ENCODE peak calls at places on chromosomes 3 and 15, in ten cellular contexts. One of them, this sample, is unnamed.

GRCh38 chr3:8610961-8611360 is 33.6 kb downstream of the SSUH2 start:
- DNase-seq in SHP77: no peak
- DNase-seq in ureter: peak
- DNase-seq in effector memory CD4-positive, alpha-beta T cell: no peak
- DNase-seq in neural crest cell: no peak
- DNase-seq in NCI-H774: no peak
- DNase-seq in epithelial cell of esophagus: no peak
- DNase-seq in mesothelial cell of epicardium: no peak
- DNase-seq in hepatocyte: no peak
- DNase-seq in posterior cingulate gyrus: no peak
- DNase-seq in this sample: no peak

GRCh38 chr15:48855501-48856440 is 22.2 kb upstream of the EID1 start:
- DNase-seq in SHP77: peak
- DNase-seq in ureter: no peak
- DNase-seq in effector memory CD4-positive, alpha-beta T cell: no peak
- DNase-seq in neural crest cell: no peak
- DNase-seq in NCI-H774: no peak
- DNase-seq in epithelial cell of esophagus: peak
- DNase-seq in mesothelial cell of epicardium: no peak
- DNase-seq in hepatocyte: peak
- DNase-seq in posterior cingulate gyrus: no peak
- DNase-seq in this sample: no peak

GRCh38 chr3:154188416-154188815 is 67.2 kb downstream of the ARHGEF26 start:
- DNase-seq in SHP77: no peak
- DNase-seq in ureter: no peak
- DNase-seq in effector memory CD4-positive, alpha-beta T cell: no peak
- DNase-seq in neural crest cell: no peak
- DNase-seq in NCI-H774: no peak
- DNase-seq in epithelial cell of esophagus: no peak
- DNase-seq in mesothelial cell of epicardium: no peak
- DNase-seq in hepatocyte: no peak
- DNase-seq in posterior cingulate gyrus: no peak
- DNase-seq in this sample: no peak

GRCh38 chr15:89130194-89130593 is 41.9 kb downstream of the ABHD2 start:
- DNase-seq in SHP77: no peak
- DNase-seq in ureter: no peak
- DNase-seq in effector memory CD4-positive, alpha-beta T cell: no peak
- DNase-seq in neural crest cell: no peak
- DNase-seq in NCI-H774: no peak
- DNase-seq in epithelial cell of esophagus: no peak
- DNase-seq in mesothelial cell of epicardium: no peak
- DNase-seq in hepatocyte: no peak
- DNase-seq in posterior cingulate gyrus: no peak
- DNase-seq in this sample: peak

GRCh38 chr15:69782809-69783208 is 314.9 kb downstream of the TLE3 start:
- DNase-seq in SHP77: no peak
- DNase-seq in ureter: no peak
- DNase-seq in effector memory CD4-positive, alpha-beta T cell: no peak
- DNase-seq in neural crest cell: no peak
- DNase-seq in NCI-H774: no peak
- DNase-seq in epithelial cell of esophagus: no peak
- DNase-seq in mesothelial cell of epicardium: no peak
- DNase-seq in hepatocyte: peak
- DNase-seq in posterior cingulate gyrus: no peak
- DNase-seq in this sample: no peak

GRCh38 chr15:52636459-52636858 is 42.7 kb downstream of the ATOSA start:
- DNase-seq in SHP77: no peak
- DNase-seq in ureter: no peak
- DNase-seq in effector memory CD4-positive, alpha-beta T cell: no peak
- DNase-seq in neural crest cell: no peak
- DNase-seq in NCI-H774: no peak
- DNase-seq in epithelial cell of esophagus: no peak
- DNase-seq in mesothelial cell of epicardium: no peak
- DNase-seq in hepatocyte: no peak
- DNase-seq in posterior cingulate gyrus: no peak
- DNase-seq in this sample: no peak

GRCh38 chr3:114362815-114363214 is 69.0 kb downstream of the TIGIT start:
- DNase-seq in SHP77: peak
- DNase-seq in ureter: no peak
- DNase-seq in effector memory CD4-positive, alpha-beta T cell: no peak
- DNase-seq in neural crest cell: no peak
- DNase-seq in NCI-H774: no peak
- DNase-seq in epithelial cell of esophagus: peak
- DNase-seq in mesothelial cell of epicardium: no peak
- DNase-seq in hepatocyte: peak
- DNase-seq in posterior cingulate gyrus: no peak
- DNase-seq in this sample: peak

GRCh38 chr3:44326035-44326434 is 12.5 kb upstream of the TCAIM start:
- DNase-seq in SHP77: no peak
- DNase-seq in ureter: no peak
- DNase-seq in effector memory CD4-positive, alpha-beta T cell: no peak
- DNase-seq in neural crest cell: no peak
- DNase-seq in NCI-H774: no peak
- DNase-seq in epithelial cell of esophagus: no peak
- DNase-seq in mesothelial cell of epicardium: no peak
- DNase-seq in hepatocyte: no peak
- DNase-seq in posterior cingulate gyrus: no peak
- DNase-seq in this sample: no peak

GRCh38 chr15:56047354-56047753 is 53.9 kb upstream of the NEDD4 start:
- DNase-seq in SHP77: no peak
- DNase-seq in ureter: no peak
- DNase-seq in effector memory CD4-positive, alpha-beta T cell: no peak
- DNase-seq in neural crest cell: no peak
- DNase-seq in NCI-H774: no peak
- DNase-seq in epithelial cell of esophagus: peak
- DNase-seq in mesothelial cell of epicardium: no peak
- DNase-seq in hepatocyte: no peak
- DNase-seq in posterior cingulate gyrus: no peak
- DNase-seq in this sample: no peak

GRCh38 chr15:75356006-75356405 is 9.2 kb downstream of the NEIL1 start:
- DNase-seq in SHP77: no peak
- DNase-seq in ureter: no peak
- DNase-seq in effector memory CD4-positive, alpha-beta T cell: no peak
- DNase-seq in neural crest cell: no peak
- DNase-seq in NCI-H774: no peak
- DNase-seq in epithelial cell of esophagus: no peak
- DNase-seq in mesothelial cell of epicardium: no peak
- DNase-seq in hepatocyte: no peak
- DNase-seq in posterior cingulate gyrus: no peak
- DNase-seq in this sample: no peak

GRCh38 chr15:31953573-31953972 is 76.7 kb upstream of the CHRNA7 start:
- DNase-seq in SHP77: no peak
- DNase-seq in ureter: no peak
- DNase-seq in effector memory CD4-positive, alpha-beta T cell: no peak
- DNase-seq in neural crest cell: no peak
- DNase-seq in NCI-H774: no peak
- DNase-seq in epithelial cell of esophagus: no peak
- DNase-seq in mesothelial cell of epicardium: no peak
- DNase-seq in hepatocyte: no peak
- DNase-seq in posterior cingulate gyrus: no peak
- DNase-seq in this sample: no peak

GRCh38 chr15:101170568-101171350 is 81.1 kb downstream of the CHSY1 start:
- DNase-seq in SHP77: no peak
- DNase-seq in ureter: no peak
- DNase-seq in effector memory CD4-positive, alpha-beta T cell: no peak
- DNase-seq in neural crest cell: no peak
- DNase-seq in NCI-H774: no peak
- DNase-seq in epithelial cell of esophagus: peak
- DNase-seq in mesothelial cell of epicardium: no peak
- DNase-seq in hepatocyte: no peak
- DNase-seq in posterior cingulate gyrus: no peak
- DNase-seq in this sample: no peak

GRCh38 chr3:5245927-5246326 is 58.4 kb downstream of the EDEM1 start:
- DNase-seq in SHP77: no peak
- DNase-seq in ureter: no peak
- DNase-seq in effector memory CD4-positive, alpha-beta T cell: no peak
- DNase-seq in neural crest cell: no peak
- DNase-seq in NCI-H774: no peak
- DNase-seq in epithelial cell of esophagus: peak
- DNase-seq in mesothelial cell of epicardium: no peak
- DNase-seq in hepatocyte: no peak
- DNase-seq in posterior cingulate gyrus: no peak
- DNase-seq in this sample: peak

GRCh38 chr15:60840306-60840702 is 361.4 kb upstream of the ICE2 start:
- DNase-seq in SHP77: peak
- DNase-seq in ureter: no peak
- DNase-seq in effector memory CD4-positive, alpha-beta T cell: peak
- DNase-seq in neural crest cell: no peak
- DNase-seq in NCI-H774: peak
- DNase-seq in epithelial cell of esophagus: no peak
- DNase-seq in mesothelial cell of epicardium: no peak
- DNase-seq in hepatocyte: peak
- DNase-seq in posterior cingulate gyrus: no peak
- DNase-seq in this sample: no peak

GRCh38 chr15:66105286-66105984 is 148.1 kb downstream of the MEGF11 start:
- DNase-seq in SHP77: no peak
- DNase-seq in ureter: no peak
- DNase-seq in effector memory CD4-positive, alpha-beta T cell: no peak
- DNase-seq in neural crest cell: no peak
- DNase-seq in NCI-H774: no peak
- DNase-seq in epithelial cell of esophagus: no peak
- DNase-seq in mesothelial cell of epicardium: no peak
- DNase-seq in hepatocyte: no peak
- DNase-seq in posterior cingulate gyrus: no peak
- DNase-seq in this sample: no peak

GRCh38 chr3:108036984-108037741 is 53.7 kb downstream of the CD47 start:
- DNase-seq in SHP77: no peak
- DNase-seq in ureter: no peak
- DNase-seq in effector memory CD4-positive, alpha-beta T cell: no peak
- DNase-seq in neural crest cell: no peak
- DNase-seq in NCI-H774: no peak
- DNase-seq in epithelial cell of esophagus: no peak
- DNase-seq in mesothelial cell of epicardium: no peak
- DNase-seq in hepatocyte: no peak
- DNase-seq in posterior cingulate gyrus: no peak
- DNase-seq in this sample: peak

GRCh38 chr3:116112686-116113085 is 332.6 kb downstream of the LSAMP start:
- DNase-seq in SHP77: no peak
- DNase-seq in ureter: no peak
- DNase-seq in effector memory CD4-positive, alpha-beta T cell: no peak
- DNase-seq in neural crest cell: no peak
- DNase-seq in NCI-H774: no peak
- DNase-seq in epithelial cell of esophagus: peak
- DNase-seq in mesothelial cell of epicardium: no peak
- DNase-seq in hepatocyte: no peak
- DNase-seq in posterior cingulate gyrus: no peak
- DNase-seq in this sample: no peak

GRCh38 chr3:134938024-134938525 is 143.0 kb downstream of the EPHB1 start:
- DNase-seq in SHP77: no peak
- DNase-seq in ureter: no peak
- DNase-seq in effector memory CD4-positive, alpha-beta T cell: no peak
- DNase-seq in neural crest cell: peak
- DNase-seq in NCI-H774: no peak
- DNase-seq in epithelial cell of esophagus: no peak
- DNase-seq in mesothelial cell of epicardium: no peak
- DNase-seq in hepatocyte: no peak
- DNase-seq in posterior cingulate gyrus: no peak
- DNase-seq in this sample: no peak

GRCh38 chr3:125200731-125201139 is 11.8 kb downstream of the SLC12A8 start:
- DNase-seq in SHP77: no peak
- DNase-seq in ureter: no peak
- DNase-seq in effector memory CD4-positive, alpha-beta T cell: no peak
- DNase-seq in neural crest cell: no peak
- DNase-seq in NCI-H774: no peak
- DNase-seq in epithelial cell of esophagus: no peak
- DNase-seq in mesothelial cell of epicardium: no peak
- DNase-seq in hepatocyte: no peak
- DNase-seq in posterior cingulate gyrus: no peak
- DNase-seq in this sample: peak

GRCh38 chr3:17639257-17639656 is 103.2 kb downstream of the TBC1D5 start:
- DNase-seq in SHP77: no peak
- DNase-seq in ureter: no peak
- DNase-seq in effector memory CD4-positive, alpha-beta T cell: no peak
- DNase-seq in neural crest cell: no peak
- DNase-seq in NCI-H774: no peak
- DNase-seq in epithelial cell of esophagus: peak
- DNase-seq in mesothelial cell of epicardium: no peak
- DNase-seq in hepatocyte: no peak
- DNase-seq in posterior cingulate gyrus: no peak
- DNase-seq in this sample: no peak